ENCODE peak calls at places on chromosomes 4 and X, in six cellular contexts. D is AG10803, Q is SW480, M is RKO, O is ascending aorta, Z is anterior cingulate cortex. A is an unnamed sample.

GRCh38 chr4:15651682-15652081 is 3.5 kb downstream of the FBXL5 start:
- DNase-seq in O (no peak), Q (peak; percentile 53), Z (no peak), D (no peak), M (no peak), A (no peak)

GRCh38 chrX:19889582-19890342 is 2.4 kb upstream of the SH3KBP1 start:
- DNase-seq in O (no peak), M (peak; percentile 43), D (peak; percentile 51), Q (peak; percentile 88), Z (no peak), A (no peak)

GRCh38 chrX:153582896-153583295 is 16.0 kb downstream of the CCNQ start:
- DNase-seq in M (no peak), O (no peak), Q (peak; percentile 23), D (no peak), Z (no peak), A (no peak)

GRCh38 chr4:95432466-95432865 is 116.3 kb downstream of the UNC5C start:
- DNase-seq in Z (no peak), O (no peak), D (no peak), Q (no peak), M (no peak), A (no peak)

GRCh38 chrX:72620550-72621145 is 48.0 kb upstream of the HDAC8 start:
- DNase-seq in O (peak; percentile 89), Q (peak; percentile 8), Z (no peak), D (peak; percentile 58), M (peak; percentile 92), A (no peak)

GRCh38 chrX:45196701-45197100 is 4.0 kb downstream of the DIPK2B start:
- DNase-seq in D (peak; percentile 44), M (no peak), Q (no peak), O (no peak), Z (no peak), A (no peak)

GRCh38 chrX:10989386-10989785 is 121.7 kb upstream of the HCCS start:
- DNase-seq in Q (no peak), Z (no peak), O (no peak), D (no peak), M (no peak), A (no peak)

GRCh38 chr4:4386296-4386735 is 586 bp upstream of the NSG1 start:
- DNase-seq in Q (peak; percentile 11), M (no peak), O (no peak), D (no peak), Z (no peak), A (no peak)

GRCh38 chr4:112252234-112252633 is 20.6 kb downstream of the AP1AR start:
- DNase-seq in M (no peak), D (no peak), Z (no peak), Q (no peak), O (no peak), A (no peak)

GRCh38 chr4:150321113-150321512 is 242.9 kb downstream of the DCLK2 start:
- DNase-seq in O (no peak), Q (no peak), M (no peak), Z (no peak), D (no peak), A (no peak)

GRCh38 chrX:23779025-23779424 is 3.9 kb upstream of the SAT1 start:
- DNase-seq in D (peak; percentile 61), Q (no peak), Z (no peak), M (peak; percentile 78), O (no peak), A (no peak)

GRCh38 chr4:150863456-150863855 is 151.6 kb downstream of the LRBA start:
- DNase-seq in Q (no peak), O (no peak), M (no peak), Z (no peak), D (no peak), A (no peak)

GRCh38 chr4:8817081-8817812 is 54.4 kb downstream of the HMX1 start:
- DNase-seq in O (no peak), Z (no peak), M (no peak), Q (no peak), D (no peak), A (no peak)

GRCh38 chrX:22078117-22078516 is 46.0 kb downstream of the PHEX start:
- DNase-seq in O (no peak), Q (no peak), Z (no peak), M (no peak), D (peak; percentile 29), A (no peak)

A was measured in substantia nigra.